ENCODE peak calls at places on chromosomes 6 and 20, in nine cellular contexts. One of them, this sample, is unnamed.

GRCh38 chr6:72857791-72858190 is 235.9 kb downstream of the KCNQ5 start:
- DNase-seq in fibroblast of villous mesenchyme: no peak
- DNase-seq in activated B cell treated with CpG ODN at 0.5 μM for 24 hours: no peak
- DNase-seq in GM20000: no peak
- DNase-seq in GM06990: no peak
- DNase-seq in Caco-2: no peak
- DNase-seq in kidney: no peak
- DNase-seq in foreskin fibroblast: peak; percentile 44
- DNase-seq in mesothelial cell of epicardium: no peak
- DNase-seq in this sample: no peak

GRCh38 chr20:39253051-39253682 is 291.0 kb downstream of the DHX35 start:
- DNase-seq in fibroblast of villous mesenchyme: no peak
- DNase-seq in activated B cell treated with CpG ODN at 0.5 μM for 24 hours: no peak
- DNase-seq in GM20000: no peak
- DNase-seq in GM06990: no peak
- DNase-seq in Caco-2: peak; percentile 33
- DNase-seq in kidney: peak; percentile 86
- DNase-seq in foreskin fibroblast: no peak
- DNase-seq in mesothelial cell of epicardium: no peak
- DNase-seq in this sample: no peak

GRCh38 chr6:166490671-166491500 is 95.6 kb downstream of the RAMACL start:
- DNase-seq in fibroblast of villous mesenchyme: peak; percentile 59
- DNase-seq in activated B cell treated with CpG ODN at 0.5 μM for 24 hours: no peak
- DNase-seq in GM20000: no peak
- DNase-seq in GM06990: no peak
- DNase-seq in Caco-2: no peak
- DNase-seq in kidney: peak; percentile 37
- DNase-seq in foreskin fibroblast: peak; percentile 26
- DNase-seq in mesothelial cell of epicardium: no peak
- DNase-seq in this sample: no peak

GRCh38 chr6:142902636-142903053 is 42.3 kb downstream of the HIVEP2 start:
- DNase-seq in fibroblast of villous mesenchyme: peak; percentile 98
- DNase-seq in activated B cell treated with CpG ODN at 0.5 μM for 24 hours: no peak
- DNase-seq in GM20000: peak; percentile 21
- DNase-seq in GM06990: peak; percentile 58
- DNase-seq in Caco-2: no peak
- DNase-seq in kidney: peak; percentile 84
- DNase-seq in foreskin fibroblast: peak; percentile 99
- DNase-seq in mesothelial cell of epicardium: no peak
- DNase-seq in this sample: peak; percentile 85

GRCh38 chr20:540391-541201 is 3.0 kb downstream of the CSNK2A1 start:
- DNase-seq in fibroblast of villous mesenchyme: no peak
- DNase-seq in activated B cell treated with CpG ODN at 0.5 μM for 24 hours: no peak
- DNase-seq in GM20000: no peak
- DNase-seq in GM06990: no peak
- DNase-seq in Caco-2: no peak
- DNase-seq in kidney: no peak
- DNase-seq in foreskin fibroblast: no peak
- DNase-seq in mesothelial cell of epicardium: no peak
- DNase-seq in this sample: peak; percentile 52

GRCh38 chr6:134080171-134080795 is 27.9 kb upstream of the SLC2A12 start:
- DNase-seq in fibroblast of villous mesenchyme: no peak
- DNase-seq in activated B cell treated with CpG ODN at 0.5 μM for 24 hours: no peak
- DNase-seq in GM20000: no peak
- DNase-seq in GM06990: no peak
- DNase-seq in Caco-2: peak; percentile 38
- DNase-seq in kidney: no peak
- DNase-seq in foreskin fibroblast: no peak
- DNase-seq in mesothelial cell of epicardium: no peak
- DNase-seq in this sample: no peak

GRCh38 chr6:170223718-170224693 is 66.9 kb downstream of the DLL1 start:
- DNase-seq in fibroblast of villous mesenchyme: no peak
- DNase-seq in activated B cell treated with CpG ODN at 0.5 μM for 24 hours: no peak
- DNase-seq in GM20000: no peak
- DNase-seq in GM06990: no peak
- DNase-seq in Caco-2: no peak
- DNase-seq in kidney: peak; percentile 61
- DNase-seq in foreskin fibroblast: no peak
- DNase-seq in mesothelial cell of epicardium: peak; percentile 34
- DNase-seq in this sample: no peak

GRCh38 chr6:170388113-170388512 is 81.6 kb downstream of the FAM120B start:
- DNase-seq in fibroblast of villous mesenchyme: peak; percentile 76
- DNase-seq in activated B cell treated with CpG ODN at 0.5 μM for 24 hours: no peak
- DNase-seq in GM20000: no peak
- DNase-seq in GM06990: no peak
- DNase-seq in Caco-2: no peak
- DNase-seq in kidney: no peak
- DNase-seq in foreskin fibroblast: peak; percentile 96
- DNase-seq in mesothelial cell of epicardium: no peak
- DNase-seq in this sample: no peak

GRCh38 chr20:49560646-49561045 is 7.3 kb downstream of the PTGIS start:
- DNase-seq in fibroblast of villous mesenchyme: no peak
- DNase-seq in activated B cell treated with CpG ODN at 0.5 μM for 24 hours: no peak
- DNase-seq in GM20000: no peak
- DNase-seq in GM06990: no peak
- DNase-seq in Caco-2: peak; percentile 37
- DNase-seq in kidney: no peak
- DNase-seq in foreskin fibroblast: no peak
- DNase-seq in mesothelial cell of epicardium: no peak
- DNase-seq in this sample: no peak

GRCh38 chr6:45086685-45087084 is 241.4 kb upstream of the RUNX2 start:
- DNase-seq in fibroblast of villous mesenchyme: no peak
- DNase-seq in activated B cell treated with CpG ODN at 0.5 μM for 24 hours: no peak
- DNase-seq in GM20000: no peak
- DNase-seq in GM06990: no peak
- DNase-seq in Caco-2: no peak
- DNase-seq in kidney: no peak
- DNase-seq in foreskin fibroblast: no peak
- DNase-seq in mesothelial cell of epicardium: no peak
- DNase-seq in this sample: no peak

GRCh38 chr6:83637953-83638352 is 70.9 kb downstream of the SNAP91 start:
- DNase-seq in fibroblast of villous mesenchyme: no peak
- DNase-seq in activated B cell treated with CpG ODN at 0.5 μM for 24 hours: no peak
- DNase-seq in GM20000: no peak
- DNase-seq in GM06990: no peak
- DNase-seq in Caco-2: no peak
- DNase-seq in kidney: no peak
- DNase-seq in foreskin fibroblast: no peak
- DNase-seq in mesothelial cell of epicardium: no peak
- DNase-seq in this sample: no peak

GRCh38 chr6:83633609-83634008 is 75.3 kb downstream of the SNAP91 start:
- DNase-seq in fibroblast of villous mesenchyme: no peak
- DNase-seq in activated B cell treated with CpG ODN at 0.5 μM for 24 hours: no peak
- DNase-seq in GM20000: no peak
- DNase-seq in GM06990: no peak
- DNase-seq in Caco-2: no peak
- DNase-seq in kidney: no peak
- DNase-seq in foreskin fibroblast: no peak
- DNase-seq in mesothelial cell of epicardium: no peak
- DNase-seq in this sample: no peak

GRCh38 chr6:83636800-83637199 is 72.1 kb downstream of the SNAP91 start:
- DNase-seq in fibroblast of villous mesenchyme: no peak
- DNase-seq in activated B cell treated with CpG ODN at 0.5 μM for 24 hours: no peak
- DNase-seq in GM20000: no peak
- DNase-seq in GM06990: no peak
- DNase-seq in Caco-2: no peak
- DNase-seq in kidney: no peak
- DNase-seq in foreskin fibroblast: no peak
- DNase-seq in mesothelial cell of epicardium: no peak
- DNase-seq in this sample: no peak

DNA sequence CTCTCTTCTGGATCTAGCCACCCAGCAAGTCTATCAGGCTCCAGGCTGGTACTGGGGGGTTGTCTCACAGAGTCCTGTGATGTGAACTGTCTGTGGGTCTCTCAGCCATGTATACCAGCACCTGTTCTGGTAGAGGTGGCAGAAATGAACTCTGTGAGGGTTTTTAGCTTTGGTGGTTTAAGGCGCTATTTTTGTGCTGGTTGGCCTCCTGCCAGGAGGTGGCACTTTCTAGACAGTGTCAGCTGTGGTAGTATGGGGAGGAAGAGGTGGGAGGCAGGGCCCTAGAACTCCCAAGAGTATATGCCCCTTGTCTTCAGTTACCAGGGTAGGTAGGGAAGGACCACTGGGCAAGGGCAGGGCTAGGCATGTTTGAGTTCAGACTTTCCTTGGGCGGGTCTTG is 75.8 kb downstream of the SNAP91 start:
- DNase-seq in fibroblast of villous mesenchyme: no peak
- DNase-seq in activated B cell treated with CpG ODN at 0.5 μM for 24 hours: no peak
- DNase-seq in GM20000: no peak
- DNase-seq in GM06990: no peak
- DNase-seq in Caco-2: no peak
- DNase-seq in kidney: no peak
- DNase-seq in foreskin fibroblast: no peak
- DNase-seq in mesothelial cell of epicardium: no peak
- DNase-seq in this sample: no peak
- TF ChIP-seq CTCF in fibroblast of villous mesenchyme: no peak
- TF ChIP-seq CTCF in activated B cell treated with CpG ODN at 0.5 μM for 24 hours: no peak
- TF ChIP-seq CTCF in GM20000: no peak
- TF ChIP-seq CTCF in GM06990: no peak
- TF ChIP-seq CTCF in Caco-2: no peak
- TF ChIP-seq CTCF in kidney: no peak
- TF ChIP-seq CTCF in foreskin fibroblast: no peak
- TF ChIP-seq CTCF in mesothelial cell of epicardium: no peak
- TF ChIP-seq CTCF in this sample: no peak

DNA sequence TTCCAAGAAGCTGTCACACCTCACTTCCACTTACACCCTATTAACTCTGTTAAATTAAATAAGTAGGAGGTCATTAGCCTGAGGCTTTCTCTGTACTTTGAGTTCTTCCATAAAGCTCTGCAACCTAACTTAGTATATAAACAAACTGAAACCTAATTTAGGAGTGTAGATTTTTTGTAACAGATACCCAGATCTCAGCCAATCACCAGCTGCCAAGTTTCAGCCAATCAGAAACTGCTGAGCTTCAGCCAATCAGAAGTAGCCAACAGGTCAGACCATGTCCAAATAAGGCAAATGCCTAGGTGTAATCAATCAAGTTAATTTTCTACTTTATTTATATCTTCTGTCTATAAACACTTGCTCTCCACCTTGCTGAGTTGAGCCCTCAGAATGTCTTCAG is 142.7 kb upstream of the SULF2 start:
- DNase-seq in fibroblast of villous mesenchyme: peak; percentile 9
- DNase-seq in activated B cell treated with CpG ODN at 0.5 μM for 24 hours: no peak
- DNase-seq in GM20000: no peak
- DNase-seq in GM06990: no peak
- DNase-seq in Caco-2: no peak
- DNase-seq in kidney: no peak
- DNase-seq in foreskin fibroblast: no peak
- DNase-seq in mesothelial cell of epicardium: no peak
- DNase-seq in this sample: no peak
- TF ChIP-seq CTCF in fibroblast of villous mesenchyme: no peak
- TF ChIP-seq CTCF in activated B cell treated with CpG ODN at 0.5 μM for 24 hours: no peak
- TF ChIP-seq CTCF in GM20000: no peak
- TF ChIP-seq CTCF in GM06990: no peak
- TF ChIP-seq CTCF in Caco-2: no peak
- TF ChIP-seq CTCF in kidney: no peak
- TF ChIP-seq CTCF in foreskin fibroblast: no peak
- TF ChIP-seq CTCF in mesothelial cell of epicardium: no peak
- TF ChIP-seq CTCF in this sample: no peak

GRCh38 chr6:167826230-167827061 is at the start of gene AFDN:
- DNase-seq in fibroblast of villous mesenchyme: peak; percentile 38
- DNase-seq in activated B cell treated with CpG ODN at 0.5 μM for 24 hours: peak; percentile 68
- DNase-seq in GM20000: peak; percentile 95
- DNase-seq in GM06990: peak; percentile 72
- DNase-seq in Caco-2: peak; percentile 68
- DNase-seq in kidney: peak; percentile 93
- DNase-seq in foreskin fibroblast: peak; percentile 80
- DNase-seq in mesothelial cell of epicardium: peak; percentile 74
- DNase-seq in this sample: no peak
- TF ChIP-seq CTCF in fibroblast of villous mesenchyme: peak; percentile 42
- TF ChIP-seq CTCF in activated B cell treated with CpG ODN at 0.5 μM for 24 hours: no peak
- TF ChIP-seq CTCF in GM20000: peak; percentile 25
- TF ChIP-seq CTCF in GM06990: peak; percentile 29
- TF ChIP-seq CTCF in Caco-2: peak; percentile 25
- TF ChIP-seq CTCF in kidney: peak; percentile 36
- TF ChIP-seq CTCF in foreskin fibroblast: peak; percentile 21
- TF ChIP-seq CTCF in mesothelial cell of epicardium: peak; percentile 35
- TF ChIP-seq CTCF in this sample: peak; percentile 66

GRCh38 chr6:123393333-123393732 is 243.4 kb downstream of the TRDN start:
- DNase-seq in fibroblast of villous mesenchyme: no peak
- DNase-seq in activated B cell treated with CpG ODN at 0.5 μM for 24 hours: no peak
- DNase-seq in GM20000: no peak
- DNase-seq in GM06990: no peak
- DNase-seq in Caco-2: no peak
- DNase-seq in kidney: no peak
- DNase-seq in foreskin fibroblast: no peak
- DNase-seq in mesothelial cell of epicardium: no peak
- DNase-seq in this sample: peak; percentile 6
- TF ChIP-seq CTCF in fibroblast of villous mesenchyme: no peak
- TF ChIP-seq CTCF in activated B cell treated with CpG ODN at 0.5 μM for 24 hours: no peak
- TF ChIP-seq CTCF in GM20000: no peak
- TF ChIP-seq CTCF in GM06990: peak; percentile 6
- TF ChIP-seq CTCF in Caco-2: peak; percentile 8
- TF ChIP-seq CTCF in kidney: peak; percentile 2
- TF ChIP-seq CTCF in foreskin fibroblast: no peak
- TF ChIP-seq CTCF in mesothelial cell of epicardium: peak; percentile 27
- TF ChIP-seq CTCF in this sample: peak; percentile 26

GRCh38 chr20:41408131-41408789 is 41.6 kb upstream of the EMILIN3 start:
- DNase-seq in fibroblast of villous mesenchyme: no peak
- DNase-seq in activated B cell treated with CpG ODN at 0.5 μM for 24 hours: no peak
- DNase-seq in GM20000: peak; percentile 35
- DNase-seq in GM06990: no peak
- DNase-seq in Caco-2: no peak
- DNase-seq in kidney: no peak
- DNase-seq in foreskin fibroblast: no peak
- DNase-seq in mesothelial cell of epicardium: no peak
- DNase-seq in this sample: no peak

GRCh38 chr20:41408986-41409385 is 42.4 kb upstream of the EMILIN3 start:
- DNase-seq in fibroblast of villous mesenchyme: no peak
- DNase-seq in activated B cell treated with CpG ODN at 0.5 μM for 24 hours: no peak
- DNase-seq in GM20000: no peak
- DNase-seq in GM06990: no peak
- DNase-seq in Caco-2: no peak
- DNase-seq in kidney: no peak
- DNase-seq in foreskin fibroblast: peak; percentile 63
- DNase-seq in mesothelial cell of epicardium: no peak
- DNase-seq in this sample: no peak

GRCh38 chr20:41413169-41413568 is 46.6 kb upstream of the EMILIN3 start:
- DNase-seq in fibroblast of villous mesenchyme: no peak
- DNase-seq in activated B cell treated with CpG ODN at 0.5 μM for 24 hours: no peak
- DNase-seq in GM20000: no peak
- DNase-seq in GM06990: no peak
- DNase-seq in Caco-2: no peak
- DNase-seq in kidney: no peak
- DNase-seq in foreskin fibroblast: peak; percentile 37
- DNase-seq in mesothelial cell of epicardium: no peak
- DNase-seq in this sample: no peak

GRCh38 chr20:41412324-41412723 is 45.7 kb upstream of the EMILIN3 start:
- DNase-seq in fibroblast of villous mesenchyme: no peak
- DNase-seq in activated B cell treated with CpG ODN at 0.5 μM for 24 hours: no peak
- DNase-seq in GM20000: no peak
- DNase-seq in GM06990: no peak
- DNase-seq in Caco-2: no peak
- DNase-seq in kidney: no peak
- DNase-seq in foreskin fibroblast: no peak
- DNase-seq in mesothelial cell of epicardium: no peak
- DNase-seq in this sample: no peak

GRCh38 chr20:41411458-41411857 is 44.8 kb upstream of the EMILIN3 start:
- DNase-seq in fibroblast of villous mesenchyme: peak; percentile 54
- DNase-seq in activated B cell treated with CpG ODN at 0.5 μM for 24 hours: no peak
- DNase-seq in GM20000: no peak
- DNase-seq in GM06990: no peak
- DNase-seq in Caco-2: no peak
- DNase-seq in kidney: no peak
- DNase-seq in foreskin fibroblast: peak; percentile 85
- DNase-seq in mesothelial cell of epicardium: no peak
- DNase-seq in this sample: no peak
- TF ChIP-seq CTCF in fibroblast of villous mesenchyme: peak; percentile 38
- TF ChIP-seq CTCF in activated B cell treated with CpG ODN at 0.5 μM for 24 hours: no peak
- TF ChIP-seq CTCF in GM20000: no peak
- TF ChIP-seq CTCF in GM06990: peak; percentile 32
- TF ChIP-seq CTCF in Caco-2: peak; percentile 65
- TF ChIP-seq CTCF in kidney: peak; percentile 2
- TF ChIP-seq CTCF in foreskin fibroblast: peak; percentile 40
- TF ChIP-seq CTCF in mesothelial cell of epicardium: peak; percentile 23
- TF ChIP-seq CTCF in this sample: peak; percentile 42